ENCODE peak calls at places on chromosomes 1 and 21, in ten cellular contexts. One of them, this sample, is unnamed. For H3K4me1, the result is how much of the 10 kb centered on the place peaks cover.

GRCh38 chr1:221747840-221748239 is 6.0 kb upstream of the DUSP10 start:
- DNase-seq in uterus: no peak
- DNase-seq in heart left ventricle: no peak
- DNase-seq in SJSA1: no peak
- DNase-seq in A549: no peak
- DNase-seq in stomach: no peak
- DNase-seq in PC-3: no peak
- DNase-seq in fibroblast of lung: no peak
- DNase-seq in H9: no peak
- DNase-seq in IMR-90: no peak
- DNase-seq in this sample: no peak

GRCh38 chr1:51693420-51694144 is 76.7 kb downstream of the OSBPL9 start:
- DNase-seq in H9: no peak
- DNase-seq in A549: peak
- DNase-seq in heart left ventricle: no peak
- DNase-seq in SJSA1: no peak
- DNase-seq in IMR-90: peak
- DNase-seq in stomach: no peak
- DNase-seq in uterus: no peak
- DNase-seq in PC-3: peak
- DNase-seq in fibroblast of lung: peak
- DNase-seq in this sample: no peak

GRCh38 chr1:226800763-226801380 is 61.8 kb upstream of the ITPKB start:
- DNase-seq in stomach: no peak
- DNase-seq in IMR-90: no peak
- DNase-seq in A549: no peak
- DNase-seq in uterus: no peak
- DNase-seq in PC-3: no peak
- DNase-seq in SJSA1: no peak
- DNase-seq in heart left ventricle: no peak
- DNase-seq in fibroblast of lung: no peak
- DNase-seq in H9: no peak
- DNase-seq in this sample: no peak

GRCh38 chr1:41023279-41023990 is 1.9 kb upstream of the SLFNL1 start:
- DNase-seq in PC-3: peak
- DNase-seq in IMR-90: no peak
- DNase-seq in heart left ventricle: no peak
- DNase-seq in SJSA1: no peak
- DNase-seq in stomach: no peak
- DNase-seq in uterus: no peak
- DNase-seq in fibroblast of lung: no peak
- DNase-seq in H9: no peak
- DNase-seq in A549: no peak
- DNase-seq in this sample: no peak

GRCh38 chr1:98340511-98340910 is 321.0 kb upstream of the SNX7 start:
- DNase-seq in PC-3: no peak
- DNase-seq in SJSA1: no peak
- DNase-seq in fibroblast of lung: peak
- DNase-seq in IMR-90: peak
- DNase-seq in stomach: no peak
- DNase-seq in A549: no peak
- DNase-seq in uterus: no peak
- DNase-seq in H9: no peak
- DNase-seq in heart left ventricle: no peak
- DNase-seq in this sample: no peak

GRCh38 chr1:17527036-17527914 is 12.2 kb upstream of the ARHGEF10L start:
- DNase-seq in stomach: no peak
- DNase-seq in PC-3: no peak
- DNase-seq in heart left ventricle: no peak
- DNase-seq in uterus: no peak
- DNase-seq in SJSA1: no peak
- DNase-seq in A549: no peak
- DNase-seq in fibroblast of lung: no peak
- DNase-seq in IMR-90: peak
- DNase-seq in H9: no peak
- DNase-seq in this sample: no peak

GRCh38 chr1:235006816-235007215 is 121.8 kb downstream of the TOMM20 start:
- DNase-seq in PC-3: no peak
- DNase-seq in stomach: no peak
- DNase-seq in heart left ventricle: no peak
- DNase-seq in H9: no peak
- DNase-seq in A549: no peak
- DNase-seq in SJSA1: no peak
- DNase-seq in IMR-90: no peak
- DNase-seq in fibroblast of lung: no peak
- DNase-seq in uterus: no peak
- DNase-seq in this sample: no peak

GRCh38 chr1:16145988-16146887 is 9.6 kb downstream of the EPHA2 start:
- DNase-seq in IMR-90: peak
- DNase-seq in A549: peak
- DNase-seq in PC-3: peak
- DNase-seq in uterus: peak
- DNase-seq in fibroblast of lung: peak
- DNase-seq in SJSA1: peak
- DNase-seq in heart left ventricle: peak
- DNase-seq in H9: peak
- DNase-seq in stomach: peak
- DNase-seq in this sample: no peak

GRCh38 chr1:111516008-111516535 is 12.6 kb upstream of the ADORA3 start:
- DNase-seq in IMR-90: peak
- DNase-seq in heart left ventricle: peak
- DNase-seq in stomach: peak
- DNase-seq in fibroblast of lung: peak
- DNase-seq in A549: no peak
- DNase-seq in PC-3: no peak
- DNase-seq in H9: peak
- DNase-seq in uterus: peak
- DNase-seq in SJSA1: no peak
- DNase-seq in this sample: no peak

GRCh38 chr21:29096619-29097018 is 23.2 kb upstream of the CCT8 start:
- DNase-seq in PC-3: no peak
- DNase-seq in heart left ventricle: no peak
- DNase-seq in fibroblast of lung: no peak
- DNase-seq in stomach: no peak
- DNase-seq in SJSA1: no peak
- DNase-seq in uterus: no peak
- DNase-seq in IMR-90: no peak
- DNase-seq in A549: no peak
- DNase-seq in H9: no peak
- DNase-seq in this sample: no peak

GRCh38 chr1:171611306-171611705 is 10.7 kb upstream of the MYOCOS start:
- DNase-seq in fibroblast of lung: no peak
- DNase-seq in stomach: no peak
- DNase-seq in SJSA1: no peak
- DNase-seq in IMR-90: peak
- DNase-seq in H9: no peak
- DNase-seq in heart left ventricle: no peak
- DNase-seq in A549: no peak
- DNase-seq in PC-3: no peak
- DNase-seq in uterus: no peak
- DNase-seq in this sample: no peak

GRCh38 chr1:231601775-231602674 is 24.6 kb upstream of the DISC1 start:
- DNase-seq in heart left ventricle: peak
- DNase-seq in IMR-90: peak
- DNase-seq in fibroblast of lung: peak
- DNase-seq in A549: no peak
- DNase-seq in SJSA1: no peak
- DNase-seq in H9: no peak
- DNase-seq in stomach: no peak
- DNase-seq in PC-3: peak
- DNase-seq in uterus: no peak
- DNase-seq in this sample: no peak

GRCh38 chr21:36388835-36389234 is 3.6 kb downstream of the CHAF1B start:
- DNase-seq in IMR-90: peak
- DNase-seq in stomach: no peak
- DNase-seq in heart left ventricle: no peak
- DNase-seq in fibroblast of lung: peak
- DNase-seq in PC-3: no peak
- DNase-seq in A549: no peak
- DNase-seq in H9: peak
- DNase-seq in uterus: no peak
- DNase-seq in SJSA1: no peak
- DNase-seq in this sample: no peak

GRCh38 chr1:157438236-157439012 is 113.9 kb downstream of the FCRL5 start:
- DNase-seq in H9: no peak
- DNase-seq in SJSA1: no peak
- DNase-seq in uterus: no peak
- DNase-seq in A549: no peak
- DNase-seq in IMR-90: no peak
- DNase-seq in fibroblast of lung: no peak
- DNase-seq in PC-3: peak
- DNase-seq in heart left ventricle: no peak
- DNase-seq in stomach: no peak
- DNase-seq in this sample: no peak

GRCh38 chr1:6962390-6962955 is 177.2 kb downstream of the CAMTA1 start:
- DNase-seq in A549: peak
- DNase-seq in stomach: peak
- DNase-seq in fibroblast of lung: peak
- DNase-seq in H9: no peak
- DNase-seq in SJSA1: no peak
- DNase-seq in PC-3: no peak
- DNase-seq in uterus: peak
- DNase-seq in heart left ventricle: peak
- DNase-seq in IMR-90: no peak
- DNase-seq in this sample: no peak

GRCh38 chr1:189619682-189620332 is 857.9 kb downstream of the BRINP3 start:
- DNase-seq in PC-3: peak
- DNase-seq in heart left ventricle: no peak
- DNase-seq in uterus: no peak
- DNase-seq in A549: peak
- DNase-seq in stomach: no peak
- DNase-seq in H9: no peak
- DNase-seq in IMR-90: peak
- DNase-seq in fibroblast of lung: peak
- DNase-seq in SJSA1: no peak
- DNase-seq in this sample: no peak

DNA sequence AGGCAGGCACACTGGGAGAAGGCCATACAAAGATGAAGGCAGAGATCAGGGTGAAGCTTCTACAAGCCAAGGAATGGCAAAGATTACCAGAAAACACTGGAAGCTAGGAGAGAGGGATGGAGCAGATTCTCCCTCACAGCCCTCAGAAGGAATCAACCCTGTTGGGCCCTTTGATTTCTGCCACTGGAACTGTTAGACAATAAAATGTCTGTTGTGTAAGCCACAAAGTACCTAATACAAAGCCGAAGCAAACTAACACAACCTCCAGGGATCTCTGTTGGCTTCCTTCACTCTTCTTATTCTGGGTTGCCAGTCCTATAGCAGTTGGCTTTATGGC is 1.7 kb upstream of the PLA2G2A start:
- DNase-seq in PC-3: no peak
- DNase-seq in IMR-90: no peak
- DNase-seq in H9: no peak
- DNase-seq in heart left ventricle: no peak
- DNase-seq in SJSA1: no peak
- DNase-seq in uterus: no peak
- DNase-seq in stomach: no peak
- DNase-seq in A549: no peak
- DNase-seq in fibroblast of lung: no peak
- DNase-seq in this sample: no peak
- H3K27ac ChIP-seq in PC-3: no peak
- H3K27ac ChIP-seq in IMR-90: no peak
- H3K27ac ChIP-seq in H9: no peak
- H3K27ac ChIP-seq in heart left ventricle: no peak
- H3K27ac ChIP-seq in SJSA1: no peak
- H3K27ac ChIP-seq in uterus: no peak
- H3K27ac ChIP-seq in stomach: peak
- H3K27ac ChIP-seq in A549: no peak
- H3K27ac ChIP-seq in fibroblast of lung: no peak
- H3K27ac ChIP-seq in this sample: no peak

DNA sequence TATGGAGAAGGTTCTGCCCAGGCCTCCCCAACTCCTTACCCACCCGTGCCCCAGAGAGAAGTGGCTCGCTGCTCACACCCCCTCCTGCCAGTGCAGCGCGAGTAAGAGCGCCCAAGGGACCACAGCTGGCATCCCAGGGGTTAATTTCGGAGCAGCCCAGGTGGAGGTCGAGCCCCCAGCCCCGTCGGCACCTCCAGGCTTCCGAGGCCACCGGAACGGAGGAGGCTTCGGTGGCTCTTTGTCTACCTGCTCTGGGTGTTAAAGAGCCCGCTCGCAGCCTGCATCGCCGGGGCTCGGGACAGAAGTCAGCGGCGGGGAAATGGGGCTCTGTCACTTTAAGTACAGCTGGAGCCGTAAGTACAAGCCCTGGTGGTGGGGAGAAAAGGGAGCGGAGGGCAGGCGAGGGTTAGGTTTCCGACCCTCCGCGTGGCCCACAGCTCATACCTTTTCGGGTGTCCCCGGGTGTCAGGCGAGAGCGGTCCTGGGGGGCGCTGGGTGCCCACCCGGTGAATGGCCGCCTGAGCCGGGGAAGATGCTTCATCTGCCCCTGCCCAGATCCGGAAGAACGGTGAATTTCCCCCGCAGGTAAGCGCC is 89.4 kb upstream of the IPO9 start:
- DNase-seq in SJSA1: no peak
- DNase-seq in A549: no peak
- DNase-seq in stomach: peak
- DNase-seq in uterus: peak
- DNase-seq in H9: peak
- DNase-seq in IMR-90: no peak
- DNase-seq in PC-3: peak
- DNase-seq in heart left ventricle: peak
- DNase-seq in fibroblast of lung: peak
- DNase-seq in this sample: peak
- H3K4me1 ChIP-seq in SJSA1: under half
- H3K4me1 ChIP-seq in A549: under half
- H3K4me1 ChIP-seq in stomach: under half
- H3K4me1 ChIP-seq in uterus: under half
- H3K4me1 ChIP-seq in H9: under half
- H3K4me1 ChIP-seq in IMR-90: under half
- H3K4me1 ChIP-seq in PC-3: under half
- H3K4me1 ChIP-seq in heart left ventricle: half or more
- H3K4me1 ChIP-seq in fibroblast of lung: under half
- H3K4me1 ChIP-seq in this sample: under half

DNA sequence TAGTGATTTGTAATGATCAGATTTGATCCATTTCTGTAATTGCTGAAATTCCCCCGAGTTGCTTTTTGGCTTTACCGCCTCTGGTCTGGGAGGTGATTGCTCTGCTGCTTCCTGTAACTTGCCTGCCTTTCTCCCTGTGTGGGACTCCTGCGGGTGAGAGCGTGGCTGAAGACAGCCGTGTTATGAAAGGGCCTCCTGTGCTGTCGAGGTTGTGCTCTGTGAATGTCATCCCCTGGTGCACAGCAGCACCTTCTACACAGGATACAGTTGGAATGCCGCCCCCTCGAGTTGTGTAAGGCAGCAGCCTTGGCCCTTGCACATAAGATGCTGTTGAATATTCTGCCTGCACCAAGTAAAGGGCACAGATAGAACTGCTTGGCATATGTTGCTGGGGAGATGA is 5.9 kb downstream of the SOD1 start:
- DNase-seq in H9: peak
- DNase-seq in SJSA1: no peak
- DNase-seq in heart left ventricle: no peak
- DNase-seq in IMR-90: peak
- DNase-seq in A549: no peak
- DNase-seq in uterus: no peak
- DNase-seq in PC-3: no peak
- DNase-seq in fibroblast of lung: no peak
- DNase-seq in stomach: no peak
- DNase-seq in this sample: no peak
- H3K27ac ChIP-seq in H9: no peak
- H3K27ac ChIP-seq in SJSA1: no peak
- H3K27ac ChIP-seq in heart left ventricle: no peak
- H3K27ac ChIP-seq in IMR-90: no peak
- H3K27ac ChIP-seq in A549: no peak
- H3K27ac ChIP-seq in uterus: no peak
- H3K27ac ChIP-seq in PC-3: no peak
- H3K27ac ChIP-seq in fibroblast of lung: no peak
- H3K27ac ChIP-seq in stomach: no peak
- H3K27ac ChIP-seq in this sample: no peak

GRCh38 chr1:89844860-89845259 is 24.0 kb downstream of the LRRC8D start:
- DNase-seq in uterus: no peak
- DNase-seq in heart left ventricle: no peak
- DNase-seq in PC-3: no peak
- DNase-seq in stomach: no peak
- DNase-seq in fibroblast of lung: no peak
- DNase-seq in IMR-90: no peak
- DNase-seq in H9: no peak
- DNase-seq in SJSA1: no peak
- DNase-seq in A549: no peak
- DNase-seq in this sample: no peak
- H3K4me1 ChIP-seq in uterus: under half
- H3K4me1 ChIP-seq in heart left ventricle: under half
- H3K4me1 ChIP-seq in PC-3: under half
- H3K4me1 ChIP-seq in stomach: under half
- H3K4me1 ChIP-seq in fibroblast of lung: under half
- H3K4me1 ChIP-seq in IMR-90: under half
- H3K4me1 ChIP-seq in H9: under half
- H3K4me1 ChIP-seq in SJSA1: under half
- H3K4me1 ChIP-seq in A549: half or more
- H3K4me1 ChIP-seq in this sample: under half

This sample was measured in CD8-positive, alpha-beta memory T cell.